ENCODE peak calls at places on chromosome 18, in seven cellular contexts. One of them, this sample, is unnamed.

GRCh38 chr18:75405341-75405740 is 22.2 kb downstream of the SMIM21 start:
- DNase-seq in NCI-H524 treated with DMSO at 0.1 percent for 48 hours: no peak
- DNase-seq in AG09319: no peak
- DNase-seq in epithelial cell of esophagus: peak
- DNase-seq in HT-29: no peak
- DNase-seq in skeletal muscle cell: no peak
- DNase-seq in uterus: no peak
- DNase-seq in this sample: peak

GRCh38 chr18:67813380-67814028 is 297.0 kb upstream of the DSEL start:
- DNase-seq in NCI-H524 treated with DMSO at 0.1 percent for 48 hours: no peak
- DNase-seq in AG09319: no peak
- DNase-seq in epithelial cell of esophagus: peak
- DNase-seq in HT-29: no peak
- DNase-seq in skeletal muscle cell: no peak
- DNase-seq in uterus: no peak
- DNase-seq in this sample: no peak

GRCh38 chr18:58287626-58288289 is 243.7 kb downstream of the NEDD4L start:
- DNase-seq in NCI-H524 treated with DMSO at 0.1 percent for 48 hours: no peak
- DNase-seq in AG09319: no peak
- DNase-seq in epithelial cell of esophagus: no peak
- DNase-seq in HT-29: peak
- DNase-seq in skeletal muscle cell: no peak
- DNase-seq in uterus: no peak
- DNase-seq in this sample: no peak

GRCh38 chr18:69957071-69957620 is 9.5 kb upstream of the CD226 start:
- DNase-seq in NCI-H524 treated with DMSO at 0.1 percent for 48 hours: no peak
- DNase-seq in AG09319: no peak
- DNase-seq in epithelial cell of esophagus: no peak
- DNase-seq in HT-29: no peak
- DNase-seq in skeletal muscle cell: no peak
- DNase-seq in uterus: no peak
- DNase-seq in this sample: no peak

GRCh38 chr18:51668101-51668500 is 470.6 kb upstream of the MEX3C start:
- DNase-seq in NCI-H524 treated with DMSO at 0.1 percent for 48 hours: peak
- DNase-seq in AG09319: no peak
- DNase-seq in epithelial cell of esophagus: peak
- DNase-seq in HT-29: peak
- DNase-seq in skeletal muscle cell: no peak
- DNase-seq in uterus: no peak
- DNase-seq in this sample: no peak

GRCh38 chr18:42052137-42052708 is 97.2 kb downstream of the PIK3C3 start:
- DNase-seq in NCI-H524 treated with DMSO at 0.1 percent for 48 hours: no peak
- DNase-seq in AG09319: no peak
- DNase-seq in epithelial cell of esophagus: no peak
- DNase-seq in HT-29: no peak
- DNase-seq in skeletal muscle cell: no peak
- DNase-seq in uterus: no peak
- DNase-seq in this sample: no peak

GRCh38 chr18:23239885-23240608 is 104.8 kb downstream of the CABLES1 start:
- DNase-seq in NCI-H524 treated with DMSO at 0.1 percent for 48 hours: no peak
- DNase-seq in AG09319: no peak
- DNase-seq in epithelial cell of esophagus: no peak
- DNase-seq in HT-29: no peak
- DNase-seq in skeletal muscle cell: no peak
- DNase-seq in uterus: no peak
- DNase-seq in this sample: no peak

GRCh38 chr18:24112874-24113615 is 25.8 kb upstream of the CABYR start:
- DNase-seq in NCI-H524 treated with DMSO at 0.1 percent for 48 hours: no peak
- DNase-seq in AG09319: no peak
- DNase-seq in epithelial cell of esophagus: peak
- DNase-seq in HT-29: peak
- DNase-seq in skeletal muscle cell: peak
- DNase-seq in uterus: no peak
- DNase-seq in this sample: peak

GRCh38 chr18:79644006-79644665 is 35.5 kb upstream of the CTDP1 start:
- DNase-seq in NCI-H524 treated with DMSO at 0.1 percent for 48 hours: no peak
- DNase-seq in AG09319: no peak
- DNase-seq in epithelial cell of esophagus: peak
- DNase-seq in HT-29: peak
- DNase-seq in skeletal muscle cell: no peak
- DNase-seq in uterus: peak
- DNase-seq in this sample: peak

GRCh38 chr18:49861659-49862058 is 48.3 kb upstream of the ACAA2 start:
- DNase-seq in NCI-H524 treated with DMSO at 0.1 percent for 48 hours: no peak
- DNase-seq in AG09319: no peak
- DNase-seq in epithelial cell of esophagus: no peak
- DNase-seq in HT-29: no peak
- DNase-seq in skeletal muscle cell: no peak
- DNase-seq in uterus: no peak
- DNase-seq in this sample: no peak

GRCh38 chr18:48404707-48405106 is 4.5 kb downstream of the ZBTB7C start:
- DNase-seq in NCI-H524 treated with DMSO at 0.1 percent for 48 hours: no peak
- DNase-seq in AG09319: no peak
- DNase-seq in epithelial cell of esophagus: no peak
- DNase-seq in HT-29: no peak
- DNase-seq in skeletal muscle cell: no peak
- DNase-seq in uterus: no peak
- DNase-seq in this sample: no peak

GRCh38 chr18:50428531-50429206 is 53.8 kb downstream of the SKA1 start:
- DNase-seq in NCI-H524 treated with DMSO at 0.1 percent for 48 hours: no peak
- DNase-seq in AG09319: no peak
- DNase-seq in epithelial cell of esophagus: peak
- DNase-seq in HT-29: no peak
- DNase-seq in skeletal muscle cell: no peak
- DNase-seq in uterus: no peak
- DNase-seq in this sample: no peak

GRCh38 chr18:8756571-8756970 is 51.2 kb downstream of the MTCL1 start:
- DNase-seq in NCI-H524 treated with DMSO at 0.1 percent for 48 hours: no peak
- DNase-seq in AG09319: no peak
- DNase-seq in epithelial cell of esophagus: no peak
- DNase-seq in HT-29: no peak
- DNase-seq in skeletal muscle cell: no peak
- DNase-seq in uterus: no peak
- DNase-seq in this sample: no peak

GRCh38 chr18:8828300-8828699 is 122.9 kb downstream of the MTCL1 start:
- DNase-seq in NCI-H524 treated with DMSO at 0.1 percent for 48 hours: no peak
- DNase-seq in AG09319: no peak
- DNase-seq in epithelial cell of esophagus: no peak
- DNase-seq in HT-29: no peak
- DNase-seq in skeletal muscle cell: no peak
- DNase-seq in uterus: no peak
- DNase-seq in this sample: no peak

GRCh38 chr18:11995445-11996189 is 14.3 kb downstream of the IMPA2 start:
- DNase-seq in NCI-H524 treated with DMSO at 0.1 percent for 48 hours: no peak
- DNase-seq in AG09319: peak
- DNase-seq in epithelial cell of esophagus: peak
- DNase-seq in HT-29: peak
- DNase-seq in skeletal muscle cell: no peak
- DNase-seq in uterus: peak
- DNase-seq in this sample: peak

GRCh38 chr18:6868033-6868432 is 138.5 kb downstream of the ARHGAP28 start:
- DNase-seq in NCI-H524 treated with DMSO at 0.1 percent for 48 hours: no peak
- DNase-seq in AG09319: no peak
- DNase-seq in epithelial cell of esophagus: no peak
- DNase-seq in HT-29: no peak
- DNase-seq in skeletal muscle cell: no peak
- DNase-seq in uterus: no peak
- DNase-seq in this sample: no peak

GRCh38 chr18:8073167-8073566 is 506.1 kb downstream of the PTPRM start:
- DNase-seq in NCI-H524 treated with DMSO at 0.1 percent for 48 hours: no peak
- DNase-seq in AG09319: no peak
- DNase-seq in epithelial cell of esophagus: no peak
- DNase-seq in HT-29: no peak
- DNase-seq in skeletal muscle cell: no peak
- DNase-seq in uterus: no peak
- DNase-seq in this sample: no peak

GRCh38 chr18:68803371-68803770 is 5.5 kb downstream of the CCDC102B start:
- DNase-seq in NCI-H524 treated with DMSO at 0.1 percent for 48 hours: peak
- DNase-seq in AG09319: peak
- DNase-seq in epithelial cell of esophagus: no peak
- DNase-seq in HT-29: no peak
- DNase-seq in skeletal muscle cell: peak
- DNase-seq in uterus: peak
- DNase-seq in this sample: no peak

GRCh38 chr18:73943763-73944162 is 203.9 kb downstream of the FBXO15 start:
- DNase-seq in NCI-H524 treated with DMSO at 0.1 percent for 48 hours: no peak
- DNase-seq in AG09319: no peak
- DNase-seq in epithelial cell of esophagus: no peak
- DNase-seq in HT-29: no peak
- DNase-seq in skeletal muscle cell: no peak
- DNase-seq in uterus: no peak
- DNase-seq in this sample: no peak

GRCh38 chr18:27704721-27705361 is 472.1 kb downstream of the CDH2 start:
- DNase-seq in NCI-H524 treated with DMSO at 0.1 percent for 48 hours: no peak
- DNase-seq in AG09319: no peak
- DNase-seq in epithelial cell of esophagus: no peak
- DNase-seq in HT-29: no peak
- DNase-seq in skeletal muscle cell: no peak
- DNase-seq in uterus: no peak
- DNase-seq in this sample: no peak

GRCh38 chr18:70260683-70261082 is 28.2 kb upstream of the SOCS6 start:
- DNase-seq in NCI-H524 treated with DMSO at 0.1 percent for 48 hours: no peak
- DNase-seq in AG09319: no peak
- DNase-seq in epithelial cell of esophagus: no peak
- DNase-seq in HT-29: no peak
- DNase-seq in skeletal muscle cell: no peak
- DNase-seq in uterus: no peak
- DNase-seq in this sample: no peak

GRCh38 chr18:35456181-35456850 is 41.4 kb downstream of the INO80C start:
- DNase-seq in NCI-H524 treated with DMSO at 0.1 percent for 48 hours: no peak
- DNase-seq in AG09319: no peak
- DNase-seq in epithelial cell of esophagus: peak
- DNase-seq in HT-29: peak
- DNase-seq in skeletal muscle cell: no peak
- DNase-seq in uterus: no peak
- DNase-seq in this sample: peak

GRCh38 chr18:421236-422155 is 79.0 kb downstream of the COLEC12 start:
- DNase-seq in NCI-H524 treated with DMSO at 0.1 percent for 48 hours: no peak
- DNase-seq in AG09319: no peak
- DNase-seq in epithelial cell of esophagus: no peak
- DNase-seq in HT-29: no peak
- DNase-seq in skeletal muscle cell: no peak
- DNase-seq in uterus: no peak
- DNase-seq in this sample: no peak

GRCh38 chr18:55275042-55275897 is 312.7 kb downstream of the TCF4 start:
- DNase-seq in NCI-H524 treated with DMSO at 0.1 percent for 48 hours: no peak
- DNase-seq in AG09319: no peak
- DNase-seq in epithelial cell of esophagus: peak
- DNase-seq in HT-29: peak
- DNase-seq in skeletal muscle cell: peak
- DNase-seq in uterus: no peak
- DNase-seq in this sample: peak

GRCh38 chr18:52888014-52888413 is 548.0 kb downstream of the DCC start:
- DNase-seq in NCI-H524 treated with DMSO at 0.1 percent for 48 hours: no peak
- DNase-seq in AG09319: no peak
- DNase-seq in epithelial cell of esophagus: no peak
- DNase-seq in HT-29: no peak
- DNase-seq in skeletal muscle cell: no peak
- DNase-seq in uterus: no peak
- DNase-seq in this sample: no peak

GRCh38 chr18:59822612-59823275 is 77.1 kb upstream of the PMAIP1 start:
- DNase-seq in NCI-H524 treated with DMSO at 0.1 percent for 48 hours: no peak
- DNase-seq in AG09319: no peak
- DNase-seq in epithelial cell of esophagus: no peak
- DNase-seq in HT-29: no peak
- DNase-seq in skeletal muscle cell: no peak
- DNase-seq in uterus: no peak
- DNase-seq in this sample: no peak

GRCh38 chr18:75376004-75376403 is 51.5 kb downstream of the SMIM21 start:
- DNase-seq in NCI-H524 treated with DMSO at 0.1 percent for 48 hours: no peak
- DNase-seq in AG09319: no peak
- DNase-seq in epithelial cell of esophagus: no peak
- DNase-seq in HT-29: no peak
- DNase-seq in skeletal muscle cell: no peak
- DNase-seq in uterus: no peak
- DNase-seq in this sample: peak

GRCh38 chr18:32378705-32379104 is 92.0 kb downstream of the GAREM1 start:
- DNase-seq in NCI-H524 treated with DMSO at 0.1 percent for 48 hours: peak
- DNase-seq in AG09319: no peak
- DNase-seq in epithelial cell of esophagus: peak
- DNase-seq in HT-29: no peak
- DNase-seq in skeletal muscle cell: peak
- DNase-seq in uterus: no peak
- DNase-seq in this sample: peak

This sample was measured in Daoy.